ENCODE peak calls at places on chromosomes 3 and 15, in four cellular contexts. One of them, this sample, is unnamed.

GRCh38 chr3:64157150-64158035 is 67.9 kb downstream of the PRICKLE2 start:
- DNase-seq in NCI-H446 treated with DMSO at 0.1 percent for 48 hours: no peak
- DNase-seq in cardiac fibroblast: no peak
- DNase-seq in iris pigment epithelial cell: no peak
- DNase-seq in this sample: no peak

GRCh38 chr3:177430653-177431052 is 233.4 kb upstream of the TBL1XR1 start:
- DNase-seq in NCI-H446 treated with DMSO at 0.1 percent for 48 hours: no peak
- DNase-seq in cardiac fibroblast: no peak
- DNase-seq in iris pigment epithelial cell: no peak
- DNase-seq in this sample: no peak

GRCh38 chr3:25507811-25508210 is 79.7 kb downstream of the RARB start:
- DNase-seq in iris pigment epithelial cell: no peak
- DNase-seq in cardiac fibroblast: no peak
- DNase-seq in NCI-H446 treated with DMSO at 0.1 percent for 48 hours: no peak
- DNase-seq in this sample: no peak

GRCh38 chr15:48945386-48945785 is 18.3 kb downstream of the SHC4 start:
- DNase-seq in iris pigment epithelial cell: no peak
- DNase-seq in cardiac fibroblast: peak
- DNase-seq in NCI-H446 treated with DMSO at 0.1 percent for 48 hours: no peak
- DNase-seq in this sample: no peak

GRCh38 chr3:140545756-140546155 is 132.1 kb upstream of the TRIM42 start:
- DNase-seq in NCI-H446 treated with DMSO at 0.1 percent for 48 hours: no peak
- DNase-seq in iris pigment epithelial cell: no peak
- DNase-seq in cardiac fibroblast: no peak
- DNase-seq in this sample: peak

GRCh38 chr3:56424885-56425284 is 43.4 kb downstream of the ERC2 start:
- DNase-seq in cardiac fibroblast: no peak
- DNase-seq in NCI-H446 treated with DMSO at 0.1 percent for 48 hours: no peak
- DNase-seq in iris pigment epithelial cell: no peak
- DNase-seq in this sample: no peak

GRCh38 chr15:95018888-95019545 is 787.7 kb downstream of the MCTP2 start:
- DNase-seq in NCI-H446 treated with DMSO at 0.1 percent for 48 hours: no peak
- DNase-seq in iris pigment epithelial cell: peak
- DNase-seq in cardiac fibroblast: peak
- DNase-seq in this sample: peak

GRCh38 chr3:95923496-95924210 is 890.7 kb upstream of the EPHA6 start:
- DNase-seq in cardiac fibroblast: peak
- DNase-seq in NCI-H446 treated with DMSO at 0.1 percent for 48 hours: no peak
- DNase-seq in iris pigment epithelial cell: peak
- DNase-seq in this sample: peak

GRCh38 chr3:146454796-146455195 is 14.6 kb downstream of the PLSCR2 start:
- DNase-seq in iris pigment epithelial cell: peak
- DNase-seq in cardiac fibroblast: peak
- DNase-seq in NCI-H446 treated with DMSO at 0.1 percent for 48 hours: no peak
- DNase-seq in this sample: peak

GRCh38 chr3:127680146-127680661 is 7.5 kb downstream of the ABTB1 start:
- DNase-seq in NCI-H446 treated with DMSO at 0.1 percent for 48 hours: no peak
- DNase-seq in iris pigment epithelial cell: no peak
- DNase-seq in cardiac fibroblast: no peak
- DNase-seq in this sample: no peak

GRCh38 chr3:15616053-15616452 is 14.5 kb downstream of the BTD start:
- DNase-seq in cardiac fibroblast: peak
- DNase-seq in NCI-H446 treated with DMSO at 0.1 percent for 48 hours: no peak
- DNase-seq in iris pigment epithelial cell: peak
- DNase-seq in this sample: peak

GRCh38 chr3:120350431-120350941 is 1.3 kb upstream of the LRRC58 start:
- DNase-seq in iris pigment epithelial cell: peak
- DNase-seq in cardiac fibroblast: peak
- DNase-seq in NCI-H446 treated with DMSO at 0.1 percent for 48 hours: peak
- DNase-seq in this sample: peak

This sample was measured in choroid plexus epithelial cell.